ENCODE peak calls at places on chromosomes 6 and 20, in seven cellular contexts. O, D, Q, F, L, T and N are unnamed samples.

GRCh38 chr6:131014080-131014776 is 48.8 kb downstream of the EPB41L2 start:
- DNase-seq in O (peak), D (no peak), Q (no peak), F (no peak), L (no peak), T (no peak), N (no peak)

GRCh38 chr6:149918151-149918905 is 4.6 kb downstream of the RAET1G start:
- DNase-seq in O (no peak), D (no peak), Q (no peak), F (no peak), L (no peak), T (no peak), N (no peak)

GRCh38 chr6:47789553-47789952 is 7.7 kb downstream of the OPN5 start:
- DNase-seq in O (no peak), D (no peak), Q (no peak), F (no peak), L (no peak), T (no peak), N (no peak)

GRCh38 chr20:19860742-19861141 is 102.7 kb downstream of the RIN2 start:
- DNase-seq in O (no peak), D (no peak), Q (no peak), F (no peak), L (no peak), T (no peak), N (no peak)

GRCh38 chr20:38171301-38172010 is 6.4 kb upstream of the TGM2 start:
- DNase-seq in O (peak), D (no peak), Q (no peak), F (no peak), L (no peak), T (no peak), N (no peak)

GRCh38 chr6:157099912-157100593 is 223.3 kb downstream of the TMEM242 start:
- DNase-seq in O (peak), D (no peak), Q (no peak), F (no peak), L (no peak), T (peak), N (no peak)

GRCh38 chr6:76684881-76685280 is 612.4 kb upstream of the IMPG1 start:
- DNase-seq in O (peak), D (no peak), Q (no peak), F (no peak), L (no peak), T (no peak), N (no peak)

GRCh38 chr6:137610702-137611101 is 116.5 kb upstream of the OLIG3 start:
- DNase-seq in O (no peak), D (no peak), Q (no peak), F (no peak), L (no peak), T (no peak), N (no peak)

GRCh38 chr6:169966312-169967181 is 215.1 kb downstream of the ERMARD start:
- DNase-seq in O (no peak), D (no peak), Q (no peak), F (no peak), L (no peak), T (no peak), N (no peak)

GRCh38 chr6:52731719-52732118 is 31.6 kb downstream of the GSTA2 start:
- DNase-seq in O (no peak), D (no peak), Q (no peak), F (no peak), L (no peak), T (no peak), N (no peak)

GRCh38 chr6:3782876-3783832 is 31.6 kb upstream of the PXDC1 start:
- DNase-seq in O (no peak), D (no peak), Q (no peak), F (no peak), L (no peak), T (no peak), N (no peak)

GRCh38 chr20:53331151-53331973 is 262.3 kb downstream of the ZNF217 start:
- DNase-seq in O (peak), D (peak), Q (no peak), F (no peak), L (no peak), T (no peak), N (no peak)

GRCh38 chr6:158286413-158286812 is 25.9 kb upstream of the TULP4 start:
- DNase-seq in O (peak), D (no peak), Q (no peak), F (no peak), L (no peak), T (no peak), N (no peak)